ENCODE peak calls at places on chromosomes 5 and 9, in seven cellular contexts. One of them, this sample, is unnamed.

GRCh38 chr5:67963789-67964519 is 251.6 kb upstream of the PIK3R1 start:
- DNase-seq in endothelial cell of umbilical vein: no peak
- DNase-seq in CD4-positive, alpha-beta T cell: no peak
- DNase-seq in heart left ventricle: no peak
- DNase-seq in GM23248: no peak
- DNase-seq in CD4-positive, CD25-positive, alpha-beta regulatory T cell: no peak
- DNase-seq in body of pancreas: peak; percentile 42
- DNase-seq in this sample: peak; percentile 35

GRCh38 chr5:39699164-39699563 is 274.4 kb upstream of the DAB2 start:
- DNase-seq in endothelial cell of umbilical vein: no peak
- DNase-seq in CD4-positive, alpha-beta T cell: no peak
- DNase-seq in heart left ventricle: no peak
- DNase-seq in GM23248: peak; percentile 16
- DNase-seq in CD4-positive, CD25-positive, alpha-beta regulatory T cell: no peak
- DNase-seq in body of pancreas: no peak
- DNase-seq in this sample: no peak

GRCh38 chr5:42858031-42858643 is 46.4 kb upstream of the SELENOP start:
- DNase-seq in endothelial cell of umbilical vein: no peak
- DNase-seq in CD4-positive, alpha-beta T cell: no peak
- DNase-seq in heart left ventricle: no peak
- DNase-seq in GM23248: peak; percentile 21
- DNase-seq in CD4-positive, CD25-positive, alpha-beta regulatory T cell: no peak
- DNase-seq in body of pancreas: no peak
- DNase-seq in this sample: peak; percentile 27

GRCh38 chr5:17219006-17219422 is 1.6 kb downstream of the BASP1 start:
- DNase-seq in endothelial cell of umbilical vein: peak; percentile 61
- DNase-seq in CD4-positive, alpha-beta T cell: no peak
- DNase-seq in heart left ventricle: no peak
- DNase-seq in GM23248: peak; percentile 49
- DNase-seq in CD4-positive, CD25-positive, alpha-beta regulatory T cell: no peak
- DNase-seq in body of pancreas: no peak
- DNase-seq in this sample: peak; percentile 17

GRCh38 chr9:99096409-99096808 is 8.5 kb upstream of the TGFBR1 start:
- DNase-seq in endothelial cell of umbilical vein: no peak
- DNase-seq in CD4-positive, alpha-beta T cell: no peak
- DNase-seq in heart left ventricle: no peak
- DNase-seq in GM23248: no peak
- DNase-seq in CD4-positive, CD25-positive, alpha-beta regulatory T cell: no peak
- DNase-seq in body of pancreas: no peak
- DNase-seq in this sample: no peak

GRCh38 chr5:5298068-5298633 is 124.3 kb upstream of the ICE1 start:
- DNase-seq in endothelial cell of umbilical vein: no peak
- DNase-seq in CD4-positive, alpha-beta T cell: no peak
- DNase-seq in heart left ventricle: no peak
- DNase-seq in GM23248: no peak
- DNase-seq in CD4-positive, CD25-positive, alpha-beta regulatory T cell: no peak
- DNase-seq in body of pancreas: no peak
- DNase-seq in this sample: no peak

GRCh38 chr5:180438785-180439780 is 55.1 kb upstream of the CNOT6 start:
- DNase-seq in endothelial cell of umbilical vein: no peak
- DNase-seq in CD4-positive, alpha-beta T cell: no peak
- DNase-seq in heart left ventricle: no peak
- DNase-seq in GM23248: no peak
- DNase-seq in CD4-positive, CD25-positive, alpha-beta regulatory T cell: no peak
- DNase-seq in body of pancreas: no peak
- DNase-seq in this sample: no peak

GRCh38 chr9:135602789-135603481 is 36.4 kb downstream of the GLT6D1 start:
- DNase-seq in endothelial cell of umbilical vein: peak; percentile 46
- DNase-seq in CD4-positive, alpha-beta T cell: peak; percentile 31
- DNase-seq in heart left ventricle: no peak
- DNase-seq in GM23248: peak; percentile 49
- DNase-seq in CD4-positive, CD25-positive, alpha-beta regulatory T cell: peak; percentile 37
- DNase-seq in body of pancreas: peak; percentile 23
- DNase-seq in this sample: no peak

GRCh38 chr5:57417981-57418380 is 64.6 kb downstream of the ACTBL2 start:
- DNase-seq in endothelial cell of umbilical vein: no peak
- DNase-seq in CD4-positive, alpha-beta T cell: no peak
- DNase-seq in heart left ventricle: no peak
- DNase-seq in GM23248: no peak
- DNase-seq in CD4-positive, CD25-positive, alpha-beta regulatory T cell: no peak
- DNase-seq in body of pancreas: no peak
- DNase-seq in this sample: no peak

GRCh38 chr9:104091708-104092107 is 2.4 kb upstream of the SMC2 start:
- DNase-seq in endothelial cell of umbilical vein: peak; percentile 30
- DNase-seq in CD4-positive, alpha-beta T cell: no peak
- DNase-seq in heart left ventricle: peak; percentile 53
- DNase-seq in GM23248: peak; percentile 67
- DNase-seq in CD4-positive, CD25-positive, alpha-beta regulatory T cell: no peak
- DNase-seq in body of pancreas: peak; percentile 23
- DNase-seq in this sample: no peak

GRCh38 chr5:163105456-163105855 is 331.9 kb upstream of the CCNG1 start:
- DNase-seq in endothelial cell of umbilical vein: no peak
- DNase-seq in CD4-positive, alpha-beta T cell: no peak
- DNase-seq in heart left ventricle: no peak
- DNase-seq in GM23248: peak; percentile 20
- DNase-seq in CD4-positive, CD25-positive, alpha-beta regulatory T cell: no peak
- DNase-seq in body of pancreas: no peak
- DNase-seq in this sample: no peak

GRCh38 chr9:91949293-91949945 is 609 bp downstream of the ROR2 start:
- DNase-seq in endothelial cell of umbilical vein: no peak
- DNase-seq in CD4-positive, alpha-beta T cell: no peak
- DNase-seq in heart left ventricle: peak; percentile 34
- DNase-seq in GM23248: peak; percentile 62
- DNase-seq in CD4-positive, CD25-positive, alpha-beta regulatory T cell: no peak
- DNase-seq in body of pancreas: no peak
- DNase-seq in this sample: peak; percentile 21

GRCh38 chr9:21802418-21803000 is at the start of gene MTAP:
- DNase-seq in endothelial cell of umbilical vein: peak; percentile 94
- DNase-seq in CD4-positive, alpha-beta T cell: peak; percentile 57
- DNase-seq in heart left ventricle: peak; percentile 95
- DNase-seq in GM23248: peak; percentile 91
- DNase-seq in CD4-positive, CD25-positive, alpha-beta regulatory T cell: peak; percentile 70
- DNase-seq in body of pancreas: peak; percentile 94
- DNase-seq in this sample: peak; percentile 95

GRCh38 chr5:26518065-26518464 is 520.3 kb downstream of the CDH9 start:
- DNase-seq in endothelial cell of umbilical vein: no peak
- DNase-seq in CD4-positive, alpha-beta T cell: no peak
- DNase-seq in heart left ventricle: no peak
- DNase-seq in GM23248: no peak
- DNase-seq in CD4-positive, CD25-positive, alpha-beta regulatory T cell: no peak
- DNase-seq in body of pancreas: no peak
- DNase-seq in this sample: no peak

GRCh38 chr5:40165106-40165788 is 514.5 kb upstream of the PTGER4 start:
- DNase-seq in endothelial cell of umbilical vein: no peak
- DNase-seq in CD4-positive, alpha-beta T cell: no peak
- DNase-seq in heart left ventricle: no peak
- DNase-seq in GM23248: no peak
- DNase-seq in CD4-positive, CD25-positive, alpha-beta regulatory T cell: no peak
- DNase-seq in body of pancreas: no peak
- DNase-seq in this sample: no peak

GRCh38 chr9:127105805-127106492 is 16.5 kb downstream of the ANGPTL2 start:
- DNase-seq in endothelial cell of umbilical vein: no peak
- DNase-seq in CD4-positive, alpha-beta T cell: no peak
- DNase-seq in heart left ventricle: no peak
- DNase-seq in GM23248: peak; percentile 12
- DNase-seq in CD4-positive, CD25-positive, alpha-beta regulatory T cell: no peak
- DNase-seq in body of pancreas: no peak
- DNase-seq in this sample: no peak

GRCh38 chr5:11590475-11590874 is 313.8 kb downstream of the CTNND2 start:
- DNase-seq in endothelial cell of umbilical vein: no peak
- DNase-seq in CD4-positive, alpha-beta T cell: no peak
- DNase-seq in heart left ventricle: no peak
- DNase-seq in GM23248: no peak
- DNase-seq in CD4-positive, CD25-positive, alpha-beta regulatory T cell: no peak
- DNase-seq in body of pancreas: no peak
- DNase-seq in this sample: no peak

GRCh38 chr9:131583836-131584555 is 38.7 kb downstream of the PRRT1B start:
- DNase-seq in endothelial cell of umbilical vein: no peak
- DNase-seq in CD4-positive, alpha-beta T cell: no peak
- DNase-seq in heart left ventricle: no peak
- DNase-seq in GM23248: no peak
- DNase-seq in CD4-positive, CD25-positive, alpha-beta regulatory T cell: no peak
- DNase-seq in body of pancreas: no peak
- DNase-seq in this sample: no peak

GRCh38 chr5:126917918-126918623 is 112.3 kb downstream of the MARCHF3 start:
- DNase-seq in endothelial cell of umbilical vein: peak; percentile 16
- DNase-seq in CD4-positive, alpha-beta T cell: no peak
- DNase-seq in heart left ventricle: no peak
- DNase-seq in GM23248: peak; percentile 67
- DNase-seq in CD4-positive, CD25-positive, alpha-beta regulatory T cell: peak; percentile 2
- DNase-seq in body of pancreas: peak; percentile 69
- DNase-seq in this sample: no peak

GRCh38 chr5:122063836-122064235 is 14.2 kb downstream of the LOX start:
- DNase-seq in endothelial cell of umbilical vein: peak; percentile 41
- DNase-seq in CD4-positive, alpha-beta T cell: no peak
- DNase-seq in heart left ventricle: no peak
- DNase-seq in GM23248: peak; percentile 60
- DNase-seq in CD4-positive, CD25-positive, alpha-beta regulatory T cell: no peak
- DNase-seq in body of pancreas: no peak
- DNase-seq in this sample: no peak
- H3K27ac ChIP-seq in endothelial cell of umbilical vein: no peak overlapping the region
- H3K27ac ChIP-seq in CD4-positive, alpha-beta T cell: no peak overlapping the region
- H3K27ac ChIP-seq in heart left ventricle: no peak overlapping the region
- H3K27ac ChIP-seq in GM23248: peak overlapping the region; percentile 38
- H3K27ac ChIP-seq in CD4-positive, CD25-positive, alpha-beta regulatory T cell: no peak overlapping the region
- H3K27ac ChIP-seq in body of pancreas: no peak overlapping the region
- H3K27ac ChIP-seq in this sample: no peak overlapping the region

DNA sequence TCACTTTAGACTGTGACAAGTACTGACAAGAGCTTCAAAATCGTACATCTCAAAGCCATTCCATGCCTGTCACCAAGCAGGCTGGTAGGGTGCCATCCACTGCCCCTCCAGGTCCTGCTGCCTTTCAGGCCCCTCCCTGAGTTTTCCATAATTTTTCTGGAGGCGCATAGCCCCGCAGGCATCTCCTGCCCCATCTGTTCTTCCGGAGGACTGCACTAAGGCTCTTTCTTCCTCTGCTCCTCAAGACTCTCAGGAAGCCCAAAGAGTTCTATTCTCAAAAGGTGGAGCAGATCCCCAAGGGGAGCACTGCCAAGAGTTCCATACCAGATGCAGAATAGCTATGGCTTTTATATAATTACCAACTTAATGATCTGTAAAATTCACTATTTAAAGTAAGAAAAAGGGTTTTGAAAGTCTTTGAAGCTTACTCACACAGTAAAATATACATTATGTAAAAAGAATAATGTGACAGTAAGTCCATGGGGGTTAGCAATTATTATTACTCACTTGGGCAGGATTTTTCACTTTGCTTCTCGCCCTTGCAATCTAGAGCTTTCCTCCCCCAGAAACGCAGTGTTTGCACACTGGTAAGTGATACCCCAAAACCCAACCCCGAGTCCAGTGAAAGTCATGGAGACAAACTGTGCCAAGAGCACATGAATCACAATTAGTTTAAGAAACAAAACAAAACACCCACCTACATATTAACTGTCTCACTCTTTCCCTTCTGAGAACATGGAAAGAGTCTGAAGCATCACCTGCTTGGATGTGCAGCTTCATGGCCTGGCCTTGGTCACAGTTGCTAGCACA is 114.1 kb upstream of the DAPK1 start:
- DNase-seq in endothelial cell of umbilical vein: no peak
- DNase-seq in CD4-positive, alpha-beta T cell: no peak
- DNase-seq in heart left ventricle: no peak
- DNase-seq in GM23248: peak; percentile 16
- DNase-seq in CD4-positive, CD25-positive, alpha-beta regulatory T cell: no peak
- DNase-seq in body of pancreas: no peak
- DNase-seq in this sample: no peak
- H3K27ac ChIP-seq in endothelial cell of umbilical vein: no peak overlapping the region
- H3K27ac ChIP-seq in CD4-positive, alpha-beta T cell: no peak overlapping the region
- H3K27ac ChIP-seq in heart left ventricle: no peak overlapping the region
- H3K27ac ChIP-seq in GM23248: no peak overlapping the region
- H3K27ac ChIP-seq in CD4-positive, CD25-positive, alpha-beta regulatory T cell: no peak overlapping the region
- H3K27ac ChIP-seq in body of pancreas: no peak overlapping the region
- H3K27ac ChIP-seq in this sample: no peak overlapping the region

GRCh38 chr5:14588758-14589543 is 7.4 kb downstream of the OTULINL start:
- DNase-seq in endothelial cell of umbilical vein: no peak
- DNase-seq in CD4-positive, alpha-beta T cell: no peak
- DNase-seq in heart left ventricle: no peak
- DNase-seq in GM23248: no peak
- DNase-seq in CD4-positive, CD25-positive, alpha-beta regulatory T cell: no peak
- DNase-seq in body of pancreas: peak; percentile 42
- DNase-seq in this sample: peak; percentile 67

GRCh38 chr5:14594378-14595074 is 12.9 kb downstream of the OTULINL start:
- DNase-seq in endothelial cell of umbilical vein: no peak
- DNase-seq in CD4-positive, alpha-beta T cell: no peak
- DNase-seq in heart left ventricle: no peak
- DNase-seq in GM23248: no peak
- DNase-seq in CD4-positive, CD25-positive, alpha-beta regulatory T cell: no peak
- DNase-seq in body of pancreas: no peak
- DNase-seq in this sample: no peak

GRCh38 chr5:14590949-14591348 is 9.4 kb downstream of the OTULINL start:
- DNase-seq in endothelial cell of umbilical vein: no peak
- DNase-seq in CD4-positive, alpha-beta T cell: no peak
- DNase-seq in heart left ventricle: no peak
- DNase-seq in GM23248: no peak
- DNase-seq in CD4-positive, CD25-positive, alpha-beta regulatory T cell: no peak
- DNase-seq in body of pancreas: no peak
- DNase-seq in this sample: no peak

GRCh38 chr5:14593326-14594036 is 11.9 kb downstream of the OTULINL start:
- DNase-seq in endothelial cell of umbilical vein: no peak
- DNase-seq in CD4-positive, alpha-beta T cell: no peak
- DNase-seq in heart left ventricle: no peak
- DNase-seq in GM23248: peak; percentile 35
- DNase-seq in CD4-positive, CD25-positive, alpha-beta regulatory T cell: peak; percentile 39
- DNase-seq in body of pancreas: no peak
- DNase-seq in this sample: no peak

DNA sequence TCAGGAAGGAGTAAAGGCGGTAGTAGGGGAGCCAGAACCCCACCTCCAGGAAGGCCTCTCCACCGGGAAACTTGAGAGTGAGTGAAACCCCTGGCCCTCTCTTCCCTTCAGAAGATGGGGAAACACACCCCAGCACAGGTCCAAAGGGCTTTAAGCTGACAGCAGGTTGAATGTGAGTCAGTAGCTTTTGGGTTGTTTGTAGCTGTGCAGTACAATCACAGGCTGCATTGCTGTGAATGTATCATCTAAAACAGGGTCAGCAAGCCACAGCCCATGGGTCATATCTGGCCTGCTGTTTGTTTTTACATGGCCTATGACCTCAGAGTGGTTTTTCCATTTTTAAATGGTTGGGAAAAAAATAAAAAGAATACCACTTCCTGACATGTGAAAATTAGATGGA is 10.0 kb downstream of the OTULINL start:
- DNase-seq in endothelial cell of umbilical vein: no peak
- DNase-seq in CD4-positive, alpha-beta T cell: no peak
- DNase-seq in heart left ventricle: no peak
- DNase-seq in GM23248: no peak
- DNase-seq in CD4-positive, CD25-positive, alpha-beta regulatory T cell: no peak
- DNase-seq in body of pancreas: no peak
- DNase-seq in this sample: no peak
- H3K27ac ChIP-seq in endothelial cell of umbilical vein: no peak overlapping the region
- H3K27ac ChIP-seq in CD4-positive, alpha-beta T cell: no peak overlapping the region
- H3K27ac ChIP-seq in heart left ventricle: no peak overlapping the region
- H3K27ac ChIP-seq in GM23248: no peak overlapping the region
- H3K27ac ChIP-seq in CD4-positive, CD25-positive, alpha-beta regulatory T cell: peak overlapping the region; percentile 52
- H3K27ac ChIP-seq in body of pancreas: no peak overlapping the region
- H3K27ac ChIP-seq in this sample: no peak overlapping the region

GRCh38 chr5:195401-196160 is 4.3 kb downstream of the LRRC14B start:
- DNase-seq in endothelial cell of umbilical vein: no peak
- DNase-seq in CD4-positive, alpha-beta T cell: no peak
- DNase-seq in heart left ventricle: peak; percentile 32
- DNase-seq in GM23248: no peak
- DNase-seq in CD4-positive, CD25-positive, alpha-beta regulatory T cell: no peak
- DNase-seq in body of pancreas: peak; percentile 3
- DNase-seq in this sample: no peak
- H3K27ac ChIP-seq in endothelial cell of umbilical vein: no peak overlapping the region
- H3K27ac ChIP-seq in CD4-positive, alpha-beta T cell: no peak overlapping the region
- H3K27ac ChIP-seq in heart left ventricle: peak overlapping the region; percentile 95
- H3K27ac ChIP-seq in GM23248: no peak overlapping the region
- H3K27ac ChIP-seq in CD4-positive, CD25-positive, alpha-beta regulatory T cell: no peak overlapping the region
- H3K27ac ChIP-seq in body of pancreas: no peak overlapping the region
- H3K27ac ChIP-seq in this sample: no peak overlapping the region

This sample was measured in prostate gland.